ENCODE peak calls at places on chromosomes 3 and 15, in four cellular contexts. J is AG04449, Z is substantia nigra, Y is Kasumi-1. O is an unnamed sample.

GRCh38 chr3:46314517-46314916 is 39.4 kb upstream of the CCR2 start:
- DNase-seq in J (no peak), Z (no peak), Y (no peak), O (no peak)

GRCh38 chr15:49758456-49758855 is 137.6 kb downstream of the DTWD1 start:
- DNase-seq in J (no peak), Z (no peak), Y (no peak), O (no peak)

GRCh38 chr15:92780816-92781215 is 119.3 kb upstream of the CHD2 start:
- DNase-seq in J (no peak), Z (no peak), Y (no peak), O (no peak)

GRCh38 chr15:58135511-58136174 is 2.5 kb upstream of the AQP9 start:
- DNase-seq in J (no peak), Z (no peak), Y (no peak), O (no peak)

GRCh38 chr15:69997701-69998273 is 99.9 kb downstream of the TLE3 start:
- DNase-seq in J (no peak), Z (peak; percentile 30), Y (no peak), O (peak; percentile 19)

GRCh38 chr3:71423151-71423906 is 160.2 kb downstream of the FOXP1 start:
- DNase-seq in J (no peak), Z (no peak), Y (no peak), O (no peak)

GRCh38 chr3:177878192-177878591 is 658.0 kb upstream of the KCNMB2 start:
- DNase-seq in J (no peak), Z (no peak), Y (no peak), O (no peak)

GRCh38 chr3:156259896-156260788 is 139.8 kb downstream of the KCNAB1 start:
- DNase-seq in J (no peak), Z (no peak), Y (no peak), O (no peak)

GRCh38 chr15:78177447-78177873 is 28.3 kb downstream of the IDH3A start:
- DNase-seq in J (no peak), Z (peak; percentile 24), Y (peak; percentile 49), O (no peak)

GRCh38 chr3:65195211-65195610 is 507.4 kb upstream of the ADAMTS9 start:
- DNase-seq in J (no peak), Z (no peak), Y (no peak), O (no peak)

GRCh38 chr3:194587438-194587931 is 45.7 kb downstream of the TMEM44 start:
- DNase-seq in J (no peak), Z (no peak), Y (no peak), O (no peak)

GRCh38 chr3:138332472-138333073 is 2.9 kb upstream of the NME9 start:
- DNase-seq in J (no peak), Z (no peak), Y (peak; percentile 83), O (no peak)

GRCh38 chr3:196422976-196423781 is 9.0 kb downstream of the UBXN7 start:
- DNase-seq in J (no peak), Z (no peak), Y (no peak), O (peak; percentile 93)

GRCh38 chr3:4597204-4597985 is 104.2 kb downstream of the ITPR1 start:
- DNase-seq in J (no peak), Z (no peak), Y (no peak), O (no peak)

GRCh38 chr3:152395764-152396163 is 127.0 kb downstream of the MBNL1 start:
- DNase-seq in J (no peak), Z (no peak), Y (no peak), O (no peak)

GRCh38 chr3:127652246-127652995 is 20.3 kb upstream of the ABTB1 start:
- DNase-seq in J (no peak), Z (peak; percentile 13), Y (peak; percentile 57), O (no peak)

GRCh38 chr3:13193320-13194284 is 120.4 kb upstream of the IQSEC1 start:
- DNase-seq in J (no peak), Z (no peak), Y (no peak), O (no peak)

GRCh38 chr3:124846189-124846588 is 41.0 kb downstream of the ITGB5 start:
- DNase-seq in J (no peak), Z (no peak), Y (no peak), O (no peak)

O was measured in gastrocnemius medialis.